ENCODE peak calls at places on chromosome 7, in six cellular contexts. B, G, Z, Q, T and E are unnamed samples.

GRCh38 chr7:107725138-107725740 is 18.7 kb upstream of the CBLL1 start:
- DNase-seq in B (peak; percentile 59), G (peak; percentile 84), Z (peak; percentile 72), Q (peak; percentile 63), T (no peak), E (peak; percentile 37)

GRCh38 chr7:774161-775109 is 47.4 kb upstream of the PRKAR1B start:
- DNase-seq in B (peak; percentile 69), G (peak; percentile 32), Z (peak; percentile 48), Q (peak; percentile 13), T (no peak), E (peak; percentile 59)

GRCh38 chr7:100407285-100408180 is 21.0 kb downstream of the ZCWPW1 start:
- DNase-seq in B (peak; percentile 80), G (peak; percentile 84), Z (peak; percentile 83), Q (peak; percentile 73), T (no peak), E (peak; percentile 14)

GRCh38 chr7:155733582-155734444 is 78.5 kb downstream of the SHH start:
- DNase-seq in B (no peak), G (no peak), Z (peak; percentile 44), Q (no peak), T (no peak), E (peak; percentile 27)

GRCh38 chr7:70505886-70506285 is 626.1 kb upstream of the GALNT17 start:
- DNase-seq in B (no peak), G (no peak), Z (no peak), Q (no peak), T (no peak), E (no peak)

GRCh38 chr7:69907720-69908119 is 309.4 kb downstream of the AUTS2 start:
- DNase-seq in B (no peak), G (no peak), Z (no peak), Q (no peak), T (no peak), E (no peak)

GRCh38 chr7:93629291-93629801 is 54.8 kb upstream of the CALCR start:
- DNase-seq in B (no peak), G (no peak), Z (no peak), Q (no peak), T (no peak), E (no peak)

GRCh38 chr7:140242057-140243031 is 65.6 kb upstream of the KDM7A start:
- DNase-seq in B (no peak), G (no peak), Z (no peak), Q (no peak), T (peak; percentile 64), E (no peak)

GRCh38 chr7:30910369-30911073 is 1.1 kb upstream of the AQP1 start:
- DNase-seq in B (no peak), G (no peak), Z (no peak), Q (no peak), T (no peak), E (no peak)

GRCh38 chr7:118642396-118642795 is 417.9 kb downstream of the ANKRD7 start:
- DNase-seq in B (no peak), G (no peak), Z (no peak), Q (no peak), T (no peak), E (no peak)

GRCh38 chr7:93365341-93365740 is 133.2 kb downstream of the VPS50 start:
- DNase-seq in B (peak; percentile 4), G (no peak), Z (no peak), Q (peak; percentile 10), T (no peak), E (no peak)

GRCh38 chr7:87505557-87506242 is 30.2 kb upstream of the ABCB4 start:
- DNase-seq in B (no peak), G (no peak), Z (no peak), Q (no peak), T (no peak), E (no peak)

GRCh38 chr7:149720372-149721083 is 52.9 kb downstream of the ZNF467 start:
- DNase-seq in B (no peak), G (no peak), Z (no peak), Q (no peak), T (peak; percentile 91), E (no peak)

GRCh38 chr7:18151419-18151818 is 123.8 kb upstream of the PRPS1L1 start:
- DNase-seq in B (peak; percentile 10), G (peak; percentile 22), Z (peak; percentile 4), Q (no peak), T (no peak), E (no peak)

GRCh38 chr7:102140952-102141370 is 145.7 kb upstream of the SH2B2 start:
- DNase-seq in B (peak; percentile 67), G (no peak), Z (peak; percentile 54), Q (no peak), T (no peak), E (no peak)

GRCh38 chr7:32336726-32337125 is 153.5 kb downstream of the LSM5 start:
- DNase-seq in B (no peak), G (peak; percentile 26), Z (no peak), Q (no peak), T (no peak), E (no peak)

GRCh38 chr7:145915679-145916078 is 200.9 kb upstream of the CNTNAP2 start:
- DNase-seq in B (no peak), G (no peak), Z (no peak), Q (no peak), T (no peak), E (no peak)
- H3K4me3 ChIP-seq in B (no peak overlapping the region), G (no peak overlapping the region), Z (no peak overlapping the region), Q (no peak overlapping the region), T (no peak overlapping the region), E (no peak overlapping the region)

DNA sequence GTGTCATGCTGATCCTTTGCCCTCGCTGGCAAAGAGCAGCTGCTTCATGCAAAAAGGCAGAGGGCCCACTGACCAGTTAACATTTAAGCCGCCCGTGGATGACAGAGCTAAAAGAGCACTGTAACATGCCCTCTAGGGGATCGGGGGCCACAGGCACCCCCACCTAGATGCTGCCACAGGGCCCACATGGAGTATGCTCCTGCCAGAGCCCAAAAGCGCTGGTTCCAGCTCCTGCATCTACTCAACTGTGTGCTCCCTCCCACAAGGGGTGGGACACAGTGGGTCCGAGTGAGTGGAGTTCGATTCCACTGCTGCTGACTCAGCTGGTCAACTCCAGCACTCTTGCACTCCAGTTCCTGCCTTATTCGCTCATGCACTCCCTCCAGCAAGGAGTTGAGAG is 199.8 kb upstream of the CNTNAP2 start:
- DNase-seq in B (no peak), G (no peak), Z (no peak), Q (no peak), T (no peak), E (no peak)
- H3K36me3 ChIP-seq in B (no peaks in the 10 kb centered on the region), G (no peaks in the 10 kb centered on the region), Z (peaks cover 6% of the 10 kb centered on the region), Q (no peaks in the 10 kb centered on the region), T (no peaks in the 10 kb centered on the region), E (no peaks in the 10 kb centered on the region)

DNA sequence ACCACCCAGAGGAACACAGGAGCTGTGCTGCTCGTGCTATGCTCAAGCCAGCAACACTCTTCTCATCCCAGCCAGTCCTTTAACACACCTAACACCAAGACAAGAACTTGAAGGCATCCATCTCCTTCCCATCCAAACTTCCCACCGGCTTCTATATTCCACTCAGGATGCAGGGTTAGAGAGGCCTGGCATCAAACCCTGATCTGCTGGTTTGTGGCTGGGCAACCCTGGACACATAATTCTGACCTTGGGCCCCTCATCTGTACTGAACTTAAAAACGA is 5.6 kb upstream of the MYO1G start:
- DNase-seq in B (no peak), G (no peak), Z (no peak), Q (no peak), T (peak; percentile 1), E (no peak)
- H3K4me3 ChIP-seq in B (peak overlapping the region; percentile 74), G (peak overlapping the region; percentile 92), Z (peak overlapping the region; percentile 94), Q (peak overlapping the region; percentile 30), T (no peak overlapping the region), E (peak overlapping the region; percentile 83)

GRCh38 chr7:13835442-13835841 is 154.0 kb downstream of the ETV1 start:
- DNase-seq in B (no peak), G (no peak), Z (no peak), Q (no peak), T (no peak), E (no peak)
- H3K36me3 ChIP-seq in B (no peaks in the 10 kb centered on the region), G (no peaks in the 10 kb centered on the region), Z (no peaks in the 10 kb centered on the region), Q (no peaks in the 10 kb centered on the region), T (no peaks in the 10 kb centered on the region), E (no peaks in the 10 kb centered on the region)